ENCODE peak calls at places on chromosomes 13 and 19, in ten cellular contexts. K is epithelial cell of esophagus, W is fibroblast of pulmonary artery, X is left lung, Z is glutamatergic neuron, R is body of pancreas, L is HCT116, S is progenitor cell of endocrine pancreas, Q is AG04449, I is mammary epithelial cell. O is an unnamed sample.

GRCh38 chr13:60261432-60262351 is 98.0 kb upstream of the DIAPH3 start:
- DNase-seq in W (no peak), I (no peak), X (no peak), L (no peak), Z (no peak), S (peak), K (peak), Q (no peak), R (peak), O (no peak)

GRCh38 chr19:771332-771785 is 20.4 kb downstream of the MISP start:
- DNase-seq in X (no peak), Z (peak), R (no peak), S (no peak), K (peak), W (peak), I (peak), L (peak), Q (no peak), O (peak)

GRCh38 chr13:113625965-113626661 is 31.9 kb downstream of the ATP4B start:
- DNase-seq in Z (peak), Q (peak), S (no peak), K (no peak), L (no peak), I (no peak), X (peak), R (no peak), W (peak), O (no peak)

GRCh38 chr19:45485301-45486077 is 11.4 kb downstream of the RTN2 start:
- DNase-seq in X (peak), Q (no peak), I (peak), Z (peak), K (peak), S (peak), R (peak), W (peak), L (peak), O (peak)

GRCh38 chr13:85562282-85562681 is 236.9 kb downstream of the SLITRK6 start:
- DNase-seq in X (no peak), S (no peak), K (no peak), I (no peak), W (no peak), L (no peak), Q (no peak), Z (no peak), R (no peak), O (no peak)

GRCh38 chr13:112741835-112742570 is 52.2 kb downstream of the ATP11A start:
- DNase-seq in X (no peak), Q (no peak), K (no peak), L (no peak), S (no peak), R (no peak), W (no peak), I (no peak), Z (no peak), O (no peak)

GRCh38 chr19:19064811-19065745 is 1.3 kb downstream of the SLC25A42 start:
- DNase-seq in K (no peak), R (peak), S (no peak), X (no peak), Q (no peak), Z (peak), W (no peak), L (no peak), I (no peak), O (peak)

GRCh38 chr19:52270266-52270885 is 989 bp downstream of the ZNF766 start:
- DNase-seq in Q (no peak), Z (peak), S (no peak), L (no peak), K (peak), W (no peak), R (peak), X (peak), I (peak), O (peak)

GRCh38 chr19:5926641-5927438 is 12.8 kb downstream of the CAPS start:
- DNase-seq in I (no peak), K (no peak), L (no peak), W (no peak), Q (no peak), Z (no peak), R (peak), X (no peak), S (no peak), O (no peak)

GRCh38 chr13:113804703-113805430 is 45.8 kb downstream of the TMEM255B start:
- DNase-seq in W (no peak), R (no peak), I (no peak), L (no peak), K (no peak), Q (no peak), Z (no peak), S (no peak), X (no peak), O (no peak)

GRCh38 chr13:46475586-46475991 is 77.4 kb upstream of the LRCH1 start:
- DNase-seq in W (peak), R (no peak), Z (no peak), K (peak), Q (no peak), X (no peak), S (no peak), I (no peak), L (no peak), O (no peak)

GRCh38 chr19:15125232-15126067 is 18.2 kb downstream of the SYDE1 start:
- DNase-seq in Q (peak), I (peak), X (peak), K (peak), Z (peak), S (peak), L (peak), W (peak), R (peak), O (peak)

GRCh38 chr13:73220966-73221720 is 162.3 kb downstream of the KLF5 start:
- DNase-seq in L (no peak), W (no peak), K (peak), Z (peak), X (no peak), R (no peak), I (peak), Q (no peak), S (no peak), O (no peak)

GRCh38 chr13:101751488-101751887 is 299.0 kb downstream of the ITGBL1 start:
- DNase-seq in K (peak), S (no peak), W (peak), Q (peak), I (peak), L (no peak), Z (no peak), R (no peak), X (no peak), O (no peak)

GRCh38 chr13:29847501-29847983 is 2.9 kb downstream of the UBL3 start:
- DNase-seq in K (peak), R (peak), W (peak), L (no peak), Q (no peak), X (no peak), S (no peak), Z (no peak), I (peak), O (peak)

GRCh38 chr19:44908836-44909201 is 3.2 kb downstream of the APOE start:
- DNase-seq in Q (no peak), K (no peak), Z (no peak), S (no peak), X (no peak), I (no peak), R (no peak), W (no peak), L (no peak), O (no peak)

GRCh38 chr13:109255457-109255856 is 530.9 kb downstream of the IRS2 start:
- DNase-seq in L (no peak), Z (no peak), S (no peak), Q (no peak), R (no peak), W (no peak), K (no peak), X (no peak), I (no peak), O (no peak)

GRCh38 chr13:97333983-97334382 is 100.0 kb upstream of the RAP2A start:
- DNase-seq in S (no peak), K (no peak), R (no peak), I (no peak), X (no peak), W (no peak), L (no peak), Q (no peak), Z (no peak), O (no peak)

GRCh38 chr19:18023596-18024212 is 15.7 kb downstream of the ARRDC2 start:
- DNase-seq in X (peak), W (peak), R (peak), K (no peak), Z (no peak), S (no peak), L (no peak), I (no peak), Q (no peak), O (no peak)

GRCh38 chr13:53151692-53152421 is 123.2 kb downstream of the OLFM4 start:
- DNase-seq in I (no peak), Q (no peak), X (no peak), L (peak), R (peak), S (peak), W (peak), K (peak), Z (peak), O (peak)

GRCh38 chr19:44955500-44956439 is 590 bp downstream of the CLPTM1 start:
- DNase-seq in K (peak), L (no peak), I (no peak), S (no peak), Z (no peak), X (no peak), R (no peak), W (no peak), Q (no peak), O (no peak)

GRCh38 chr13:74767031-74767430 is 632.8 kb upstream of the KLF12 start:
- DNase-seq in Q (no peak), X (no peak), W (peak), I (peak), S (no peak), R (no peak), L (no peak), Z (no peak), K (peak), O (no peak)

GRCh38 chr13:30034448-30034795 is 184.0 kb upstream of the UBL3 start:
- DNase-seq in X (no peak), Q (no peak), I (no peak), Z (no peak), R (no peak), K (no peak), S (no peak), L (no peak), W (peak), O (no peak)

GRCh38 chr19:51009061-51009891 is 7.9 kb upstream of the KLK8 start:
- DNase-seq in X (no peak), R (no peak), W (no peak), Z (no peak), L (no peak), S (no peak), K (no peak), I (no peak), Q (no peak), O (no peak)

GRCh38 chr19:38142176-38143035 is 81.6 kb downstream of the DPF1 start:
- DNase-seq in R (peak), W (peak), Q (no peak), I (peak), K (peak), L (no peak), X (peak), S (peak), Z (peak), O (peak)

GRCh38 chr19:7505682-7506384 is 10.1 kb upstream of the ZNF358 start:
- DNase-seq in X (peak), I (no peak), Z (peak), R (peak), L (no peak), Q (no peak), K (no peak), W (no peak), S (no peak), O (peak)

GRCh38 chr19:35369522-35369921 is 1.3 kb upstream of the GPR42 start:
- DNase-seq in K (no peak), R (no peak), Q (no peak), S (no peak), I (no peak), Z (no peak), X (no peak), L (no peak), W (no peak), O (no peak)

GRCh38 chr19:41893899-41894298 is 10.9 kb downstream of the ARHGEF1 start:
- DNase-seq in K (no peak), L (no peak), R (no peak), X (no peak), W (no peak), Z (peak), Q (no peak), I (no peak), S (no peak), O (no peak)

GRCh38 chr13:89726690-89727435 is 1620.6 kb upstream of the MIR17HG start:
- DNase-seq in I (peak), Q (no peak), K (peak), W (peak), L (no peak), S (no peak), R (no peak), X (no peak), Z (no peak), O (no peak)

GRCh38 chr19:46076951-46077814 is 36.4 kb upstream of the IGFL4 start:
- DNase-seq in I (peak), X (no peak), Q (peak), R (peak), Z (peak), K (peak), S (peak), W (peak), L (peak), O (peak)

GRCh38 chr13:22040810-22041364 is 370.0 kb downstream of the FGF9 start:
- DNase-seq in S (no peak), Q (no peak), I (no peak), R (peak), K (peak), Z (no peak), X (no peak), W (no peak), L (no peak), O (no peak)

GRCh38 chr19:6564393-6564792 is 26.6 kb downstream of the CD70 start:
- DNase-seq in W (peak), L (no peak), S (no peak), X (no peak), K (peak), Q (no peak), Z (no peak), I (peak), R (no peak), O (peak)

GRCh38 chr13:74026753-74027152 is 107.5 kb downstream of the KLF12 start:
- DNase-seq in Q (no peak), Z (no peak), K (peak), W (peak), X (no peak), L (no peak), I (peak), S (no peak), R (peak), O (peak)

GRCh38 chr19:34363094-34363493 is 1.9 kb upstream of the GPI start:
- DNase-seq in L (no peak), K (no peak), S (no peak), Q (no peak), X (no peak), W (no peak), Z (no peak), I (no peak), R (no peak), O (no peak)

GRCh38 chr19:38452430-38453366 is 19.2 kb downstream of the RYR1 start:
- DNase-seq in Q (no peak), I (no peak), W (no peak), L (peak), S (no peak), X (no peak), Z (peak), R (peak), K (no peak), O (no peak)

GRCh38 chr13:40470665-40471064 is 195.8 kb downstream of the FOXO1 start:
- DNase-seq in S (no peak), R (no peak), I (no peak), W (peak), Z (no peak), X (no peak), Q (no peak), K (no peak), L (no peak), O (no peak)

DNA sequence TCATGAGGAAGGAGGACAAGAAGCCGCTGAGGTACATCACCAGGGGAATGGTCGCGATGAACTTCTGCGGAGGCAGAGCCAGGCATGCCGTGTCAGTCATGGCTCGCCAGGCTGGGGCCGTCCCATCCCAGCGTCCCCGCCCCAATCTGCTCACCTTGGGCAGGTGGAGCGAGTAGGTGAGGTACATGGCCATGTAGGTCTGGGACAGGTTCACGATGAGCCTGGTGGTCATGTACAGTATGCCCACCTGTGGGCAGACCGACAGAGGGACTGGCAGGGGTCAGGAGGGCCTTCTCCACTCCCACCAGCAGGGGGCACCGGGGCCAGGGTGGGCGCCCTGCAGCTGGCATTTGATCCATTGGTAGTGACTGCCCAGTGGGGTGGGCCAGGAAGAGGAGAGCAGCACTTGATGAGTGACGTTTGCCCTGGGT is 8.3 kb downstream of the TEKTIP1 start:
- DNase-seq in Q (no peak), S (no peak), R (no peak), Z (peak), W (peak), X (no peak), L (no peak), I (no peak), K (no peak), O (no peak)
- TF ChIP-seq CTCF in Q (peak), S (peak), R (no peak), Z (peak), W (peak), X (no peak), L (peak), I (peak), K (peak), O (peak)

DNA sequence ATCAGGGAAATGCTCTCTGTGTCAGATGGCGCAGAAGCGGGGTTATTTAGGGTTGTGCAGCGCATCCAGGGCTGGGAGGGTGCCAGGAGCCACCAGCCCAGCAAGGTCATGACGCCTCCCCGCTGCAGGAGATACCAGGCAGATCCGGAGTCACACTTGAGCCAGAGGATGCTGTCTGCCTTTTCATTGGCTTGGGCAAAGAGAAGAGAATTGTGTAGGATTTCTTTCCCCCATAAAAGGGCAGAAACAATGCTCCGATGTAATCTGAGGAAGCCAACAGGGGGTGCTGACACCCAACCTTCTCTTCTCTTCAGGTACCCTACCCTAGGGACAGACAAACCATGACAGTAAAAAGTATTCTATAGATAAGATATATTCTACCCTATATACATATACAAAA is 346.4 kb downstream of the TSHZ3 start:
- DNase-seq in R (no peak), S (no peak), Z (no peak), W (no peak), K (no peak), I (no peak), X (no peak), Q (no peak), L (no peak), O (no peak)
- TF ChIP-seq CTCF in R (no peak), S (no peak), Z (no peak), W (no peak), K (no peak), I (no peak), X (no peak), Q (no peak), L (no peak), O (no peak)

GRCh38 chr19:29482855-29483640 is 42.7 kb upstream of the VSTM2B start:
- DNase-seq in R (no peak), L (no peak), S (no peak), K (no peak), Q (no peak), I (no peak), X (no peak), Z (no peak), W (no peak), O (no peak)
- TF ChIP-seq CTCF in R (no peak), L (no peak), S (no peak), K (no peak), Q (no peak), I (no peak), X (no peak), Z (no peak), W (no peak), O (no peak)

GRCh38 chr13:110812869-110813645 is 99.6 kb downstream of the ING1 start:
- DNase-seq in L (no peak), Z (no peak), Q (no peak), K (no peak), S (no peak), I (no peak), X (no peak), W (no peak), R (no peak), O (no peak)

GRCh38 chr13:110812111-110812868 is 98.8 kb downstream of the ING1 start:
- DNase-seq in I (no peak), X (no peak), L (no peak), W (peak), S (no peak), Q (no peak), K (peak), Z (no peak), R (no peak), O (no peak)

GRCh38 chr13:110815471-110816204 is 99.2 kb downstream of the ANKRD10 start:
- DNase-seq in L (no peak), Z (no peak), Q (no peak), R (no peak), W (no peak), S (no peak), X (no peak), I (peak), K (peak), O (no peak)

GRCh38 chr13:110811751-110812110 is 98.2 kb downstream of the ING1 start:
- DNase-seq in W (no peak), R (no peak), Q (no peak), K (no peak), I (no peak), L (no peak), Z (no peak), X (no peak), S (no peak), O (no peak)

DNA sequence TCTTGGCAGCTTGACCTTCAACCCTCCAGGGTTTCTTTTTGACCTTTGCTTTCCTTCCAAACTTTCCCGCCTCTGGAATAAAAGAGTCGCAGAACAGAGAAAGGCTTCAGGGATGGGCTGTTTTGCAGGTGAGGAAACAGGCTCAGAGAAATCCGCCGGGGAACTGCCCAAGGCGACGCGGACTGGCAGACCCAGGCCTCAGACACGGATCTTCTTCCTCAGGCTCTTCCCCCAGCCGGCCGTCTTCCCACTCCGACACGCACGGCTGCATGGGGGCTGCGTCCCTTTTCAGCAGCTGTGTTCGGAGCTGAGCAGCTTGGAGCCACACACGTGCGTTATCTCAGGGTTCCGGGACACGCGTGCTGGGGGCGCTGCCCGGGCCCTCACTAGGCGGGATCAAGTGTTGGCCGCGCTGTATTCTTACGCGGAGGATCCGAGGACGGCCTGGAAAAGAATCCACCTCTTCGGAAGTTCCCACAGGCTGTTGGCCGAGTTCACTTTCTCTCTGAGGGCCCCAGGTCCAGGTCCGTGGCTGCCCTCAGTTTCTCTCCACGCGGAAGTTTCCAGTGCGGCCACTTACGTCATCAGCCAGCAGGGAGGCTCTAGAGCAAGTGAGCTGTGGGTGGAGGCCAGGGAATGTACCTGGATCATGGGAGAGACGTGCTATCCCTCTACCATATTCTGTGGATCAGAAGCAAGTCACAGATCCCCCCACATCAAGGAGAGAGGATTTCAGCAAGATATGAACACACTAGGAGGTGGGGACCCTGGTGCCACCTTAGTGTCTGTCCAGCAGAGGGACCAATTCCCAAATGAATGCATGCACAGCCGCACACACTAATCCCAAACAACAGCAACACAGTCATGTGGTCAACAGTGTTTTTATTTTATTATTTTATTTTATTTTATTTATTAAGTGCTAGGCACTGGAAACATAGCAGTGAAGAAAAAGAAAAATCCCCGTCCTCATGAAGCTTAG is 100.4 kb downstream of the ING1 start:
- DNase-seq in Q (no peak), L (no peak), W (no peak), K (no peak), X (no peak), I (no peak), S (no peak), Z (no peak), R (no peak), O (no peak)
- TF ChIP-seq CTCF in Q (no peak), L (peak), W (peak), K (peak), X (no peak), I (no peak), S (peak), Z (no peak), R (no peak), O (no peak)